ENCODE peak calls at places on chromosomes 7 and 10, in ten cellular contexts. A is globus pallidus; L is GM04503; K is GF-D8; S is iPS-NIHi11; H is NCI-H748 treated with DMSO at 0.1 percent for 48 hours; Y is NCI-H1930; T is GM20000; Q is MV-4-11; E is effector memory CD4-positive, alpha-beta T cell. N is an unnamed sample.

GRCh38 chr10:75245354-75246001 is 9.7 kb upstream of the COMTD1 start:
- DNase-seq in T (no peak), H (no peak), Y (no peak), Q (no peak), L (no peak), A (no peak), E (no peak), K (no peak), S (no peak), N (no peak)

GRCh38 chr10:23293145-23293724 is 51.4 kb downstream of the C10orf67 start:
- DNase-seq in E (no peak), Q (peak), S (peak), K (no peak), H (peak), L (no peak), T (peak), A (peak), Y (peak), N (peak)

GRCh38 chr7:104923010-104923421 is 91.0 kb upstream of the KMT2E start:
- DNase-seq in S (peak), H (peak), Q (peak), T (peak), L (peak), E (peak), Y (peak), A (peak), K (peak), N (peak)

GRCh38 chr10:110077436-110078120 is 69.8 kb downstream of the ADD3 start:
- DNase-seq in Q (peak), L (no peak), T (no peak), E (no peak), K (peak), S (no peak), A (peak), H (no peak), Y (no peak), N (no peak)

GRCh38 chr7:150941983-150942590 is 36.0 kb downstream of the KCNH2 start:
- DNase-seq in Y (no peak), L (no peak), Q (peak), K (peak), H (no peak), S (peak), A (no peak), T (no peak), E (no peak), N (no peak)

GRCh38 chr10:72356987-72357386 is 2.3 kb upstream of the DNAJB12 start:
- DNase-seq in K (no peak), T (no peak), L (no peak), A (no peak), H (no peak), Y (no peak), S (no peak), Q (no peak), E (no peak), N (no peak)

GRCh38 chr10:130914377-130914776 is 397.1 kb downstream of the TCERG1L start:
- DNase-seq in Q (no peak), Y (no peak), T (no peak), S (no peak), E (no peak), A (no peak), H (no peak), K (no peak), L (no peak), N (no peak)

GRCh38 chr7:46432666-46433065 is 511.6 kb upstream of the IGFBP3 start:
- DNase-seq in A (no peak), S (no peak), Y (no peak), K (no peak), E (no peak), H (no peak), L (peak), Q (no peak), T (no peak), N (no peak)

GRCh38 chr10:5895804-5896203 is 5.8 kb downstream of the FBH1 start:
- DNase-seq in H (no peak), S (no peak), Y (no peak), T (peak), E (no peak), K (no peak), A (no peak), Q (no peak), L (no peak), N (no peak)

GRCh38 chr10:3531097-3531645 is 253.8 kb downstream of the KLF6 start:
- DNase-seq in Q (no peak), E (no peak), S (no peak), T (no peak), Y (no peak), A (no peak), L (no peak), K (no peak), H (no peak), N (no peak)

GRCh38 chr7:151363182-151363581 is 21.6 kb downstream of the NUB1 start:
- DNase-seq in E (no peak), T (no peak), K (no peak), S (no peak), H (no peak), L (no peak), A (no peak), Q (no peak), Y (no peak), N (no peak)

GRCh38 chr7:149772821-149773425 is 465 bp downstream of the ZNF467 start:
- DNase-seq in S (peak), Y (no peak), L (no peak), Q (no peak), T (no peak), H (no peak), K (no peak), A (no peak), E (no peak), N (peak)

GRCh38 chr7:75621124-75621523 is 117.6 kb downstream of the HIP1 start:
- DNase-seq in S (no peak), E (no peak), H (no peak), Y (no peak), Q (peak), L (no peak), A (no peak), K (peak), T (no peak), N (no peak)

GRCh38 chr10:105068497-105068896 is 427.4 kb downstream of the SORCS3 start:
- DNase-seq in S (no peak), E (no peak), Y (no peak), T (no peak), L (peak), A (no peak), H (no peak), Q (no peak), K (no peak), N (no peak)

GRCh38 chr10:88065384-88066049 is 202.1 kb downstream of the PTEN start:
- DNase-seq in T (no peak), Q (peak), L (no peak), S (no peak), E (no peak), H (no peak), Y (no peak), A (no peak), K (no peak), N (no peak)

GRCh38 chr10:120854388-120854787 is 3.2 kb downstream of the WDR11 start:
- DNase-seq in T (no peak), S (no peak), Q (peak), Y (no peak), L (no peak), E (no peak), H (no peak), K (no peak), A (no peak), N (no peak)

N was measured in NCI-H82.